ENCODE peak calls at places on chromosomes 2 and 18, in eight cellular contexts. I, J, B, U, Y, X, A and P are unnamed samples.

GRCh38 chr2:32591669-32592463 is 36.0 kb upstream of the TTC27 start:
- DNase-seq in I (no peak), J (no peak), B (no peak), U (no peak), Y (peak; percentile 1), X (peak; percentile 79), A (no peak), P (no peak)

GRCh38 chr2:240947176-240947575 is 41.0 kb downstream of the CROCC2 start:
- DNase-seq in I (no peak), J (no peak), B (no peak), U (no peak), Y (no peak), X (no peak), A (no peak), P (no peak)

GRCh38 chr2:65064728-65065552 is 8.7 kb downstream of the CEP68 start:
- DNase-seq in I (peak; percentile 68), J (peak; percentile 86), B (peak; percentile 83), U (no peak), Y (peak; percentile 94), X (peak; percentile 97), A (peak; percentile 20), P (peak; percentile 67)

GRCh38 chr18:11733031-11733430 is 44.0 kb downstream of the GNAL start:
- DNase-seq in I (peak; percentile 71), J (peak; percentile 18), B (peak; percentile 55), U (peak; percentile 57), Y (peak; percentile 50), X (peak; percentile 63), A (peak; percentile 87), P (peak; percentile 89)

GRCh38 chr2:197286805-197287595 is 23.6 kb downstream of the ANKRD44 start:
- DNase-seq in I (no peak), J (peak; percentile 86), B (peak; percentile 87), U (no peak), Y (peak; percentile 90), X (peak; percentile 59), A (no peak), P (peak; percentile 91)

GRCh38 chr2:210617732-210618330 is 61.4 kb downstream of the CPS1 start:
- DNase-seq in I (peak; percentile 1), J (peak; percentile 27), B (peak; percentile 44), U (peak; percentile 68), Y (peak; percentile 55), X (peak; percentile 41), A (no peak), P (peak; percentile 62)

GRCh38 chr2:42125887-42126594 is 43.1 kb upstream of the EML4 start:
- DNase-seq in I (no peak), J (no peak), B (no peak), U (no peak), Y (peak; percentile 74), X (no peak), A (no peak), P (peak; percentile 54)

GRCh38 chr18:73043231-73044000 is 175.6 kb upstream of the NETO1 start:
- DNase-seq in I (no peak), J (no peak), B (no peak), U (peak; percentile 95), Y (no peak), X (no peak), A (no peak), P (no peak)

GRCh38 chr2:54763636-54764291 is 40.3 kb downstream of the EML6 start:
- DNase-seq in I (no peak), J (no peak), B (no peak), U (no peak), Y (no peak), X (peak; percentile 19), A (no peak), P (no peak)

GRCh38 chr2:3233877-3234276 is 143.7 kb downstream of the EIPR1 start:
- DNase-seq in I (no peak), J (no peak), B (no peak), U (no peak), Y (no peak), X (no peak), A (no peak), P (no peak)

GRCh38 chr2:71846669-71847291 is 300.9 kb downstream of the CYP26B1 start:
- DNase-seq in I (no peak), J (peak; percentile 53), B (peak; percentile 66), U (no peak), Y (peak; percentile 77), X (peak; percentile 39), A (no peak), P (peak; percentile 83)

GRCh38 chr2:38191516-38191915 is 115.6 kb upstream of the CYP1B1 start:
- DNase-seq in I (no peak), J (no peak), B (no peak), U (no peak), Y (no peak), X (no peak), A (no peak), P (no peak)

GRCh38 chr2:102826904-102827303 is 65.1 kb downstream of the TMEM182 start:
- DNase-seq in I (no peak), J (peak; percentile 18), B (peak; percentile 3), U (peak; percentile 79), Y (peak; percentile 8), X (no peak), A (peak; percentile 55), P (peak; percentile 25)

GRCh38 chr2:172282944-172283343 is 144.4 kb upstream of the ITGA6 start:
- DNase-seq in I (no peak), J (peak; percentile 42), B (peak; percentile 97), U (no peak), Y (peak; percentile 86), X (peak; percentile 96), A (no peak), P (peak; percentile 73)

GRCh38 chr2:99975386-99975785 is 167.0 kb downstream of the AFF3 start:
- DNase-seq in I (no peak), J (no peak), B (peak; percentile 70), U (no peak), Y (peak; percentile 31), X (peak; percentile 40), A (no peak), P (peak; percentile 55)